ENCODE peak calls at places on chromosomes 12 and 14, in seven cellular contexts. C is H9, D is mesenchymal stem cell, T is neuronal stem cell, K is H1, H is mesendoderm, Y is trophoblast cell. S is an unnamed sample. For H3K4me1, the result is how much of the 10 kb centered on the place peaks cover.

GRCh38 chr14:33509927-33510535 is 440.8 kb downstream of the EGLN3 start:
- DNase-seq in C (no peak), T (no peak), K (no peak), Y (no peak), D (peak), H (no peak), S (no peak)

GRCh38 chr14:50260511-50260910 is 29.1 kb upstream of the SOS2 start:
- DNase-seq in H (peak), C (no peak), D (peak), T (no peak), K (no peak), Y (peak), S (peak)

GRCh38 chr12:13278249-13278787 is 81.8 kb downstream of the EMP1 start:
- DNase-seq in T (peak), Y (peak), H (peak), K (peak), C (peak), D (peak), S (peak)

GRCh38 chr14:105212541-105213305 is 31.6 kb upstream of the NUDT14 start:
- DNase-seq in Y (no peak), K (no peak), H (no peak), T (no peak), C (no peak), D (no peak), S (no peak)

GRCh38 chr14:76268013-76268376 is 107.9 kb upstream of the ESRRB start:
- DNase-seq in K (no peak), H (no peak), T (no peak), C (no peak), Y (no peak), D (no peak), S (no peak)

GRCh38 chr12:117836999-117837736 is 131.6 kb downstream of the KSR2 start:
- DNase-seq in H (peak), K (peak), T (peak), C (peak), Y (peak), D (peak), S (peak)

GRCh38 chr14:59166258-59166657 is 22.2 kb upstream of the DAAM1 start:
- DNase-seq in H (no peak), Y (no peak), D (no peak), T (no peak), C (no peak), K (no peak), S (no peak)

GRCh38 chr12:7042847-7043246 is 17.7 kb upstream of the C1S start:
- DNase-seq in D (peak), H (peak), Y (peak), C (no peak), T (no peak), K (no peak), S (peak)

GRCh38 chr12:38934696-38935095 is 29.3 kb upstream of the CPNE8 start:
- DNase-seq in K (no peak), C (no peak), D (no peak), T (no peak), Y (no peak), H (no peak), S (no peak)

GRCh38 chr14:60266021-60266937 is 17.3 kb downstream of the PPM1A start:
- DNase-seq in K (no peak), H (peak), Y (peak), D (no peak), T (no peak), C (no peak), S (no peak)

GRCh38 chr12:91178139-91178561 is 4.5 kb downstream of the DCN start:
- DNase-seq in K (no peak), D (peak), H (peak), C (no peak), Y (peak), T (no peak), S (peak)

GRCh38 chr14:51744372-51745150 is 92.9 kb downstream of the FRMD6 start:
- DNase-seq in K (no peak), T (no peak), H (no peak), D (no peak), C (no peak), Y (no peak), S (no peak)

GRCh38 chr14:99736600-99737371 is 52.7 kb downstream of the CYP46A1 start:
- DNase-seq in Y (no peak), K (no peak), C (no peak), H (no peak), D (no peak), T (no peak), S (no peak)

GRCh38 chr14:50830044-50830931 is 674 bp downstream of the NIN start:
- DNase-seq in K (peak), D (peak), H (peak), C (peak), T (peak), Y (peak), S (peak)

GRCh38 chr12:24890048-24890447 is 58.9 kb downstream of the BCAT1 start:
- DNase-seq in K (no peak), C (no peak), Y (no peak), H (no peak), D (no peak), T (no peak), S (no peak)

GRCh38 chr12:54411398-54412241 is 7.4 kb downstream of the ITGA5 start:
- DNase-seq in K (peak), H (no peak), D (peak), C (peak), T (no peak), Y (peak), S (peak)

GRCh38 chr14:68444449-68445168 is 348.3 kb downstream of the ZFP36L1 start:
- DNase-seq in Y (no peak), T (no peak), K (no peak), H (no peak), D (peak), C (no peak), S (peak)

GRCh38 chr12:76595056-76595455 is 35.5 kb upstream of the OSBPL8 start:
- DNase-seq in C (no peak), Y (peak), T (no peak), K (no peak), H (no peak), D (no peak), S (no peak)

GRCh38 chr12:4228122-4228580 is 45.4 kb upstream of the CCND2 start:
- DNase-seq in D (no peak), C (peak), Y (no peak), K (peak), T (no peak), H (peak), S (no peak)

GRCh38 chr12:115037830-115038229 is 353.9 kb upstream of the TBX3 start:
- DNase-seq in C (no peak), K (no peak), D (no peak), T (no peak), H (no peak), Y (no peak), S (peak)

GRCh38 chr12:67533159-67533558 is 115.4 kb upstream of the DYRK2 start:
- DNase-seq in K (no peak), C (no peak), Y (no peak), H (no peak), T (no peak), D (no peak), S (no peak)

GRCh38 chr14:80924365-80925103 is 17.0 kb downstream of the CEP128 start:
- DNase-seq in Y (no peak), D (no peak), H (no peak), K (no peak), T (no peak), C (no peak), S (no peak)

GRCh38 chr12:6228535-6229223 is 28.5 kb downstream of the CD9 start:
- DNase-seq in C (no peak), T (no peak), K (no peak), Y (no peak), H (no peak), D (no peak), S (no peak)

GRCh38 chr12:52331833-52332232 is 10.6 kb upstream of the KRT83 start:
- DNase-seq in T (no peak), H (no peak), K (no peak), C (no peak), D (no peak), Y (no peak), S (no peak)
- H3K4me1 ChIP-seq in T (under half), H (under half), K (under half), C (under half), D (under half), Y (under half), S (under half)

GRCh38 chr12:20050166-20050565 is 318.2 kb upstream of the PDE3A start:
- DNase-seq in Y (no peak), D (peak), K (no peak), T (no peak), H (no peak), C (no peak), S (no peak)
- H2BK5ac ChIP-seq in Y (no peak), D (no peak), K (no peak), T (no peak), H (no peak), C (no peak), S (no peak)

GRCh38 chr14:95494456-95494855 is 22.0 kb downstream of the SYNE3 start:
- DNase-seq in D (no peak), C (no peak), T (no peak), Y (peak), K (no peak), H (no peak), S (no peak)
- H3K4me1 ChIP-seq in D (under half), C (under half), T (under half), Y (under half), K (under half), H (under half), S (under half)

GRCh38 chr12:59155448-59155847 is 235.1 kb upstream of the LRIG3 start:
- DNase-seq in H (no peak), K (no peak), T (no peak), D (no peak), C (no peak), Y (no peak), S (no peak)
- H2BK5ac ChIP-seq in H (no peak), K (no peak), T (no peak), D (no peak), C (no peak), Y (no peak), S (no peak)

S was measured in IMR-90.